ENCODE peak calls at places on chromosomes 4 and X, in four cellular contexts. U is NCI-H1092, B is GM04503, V is fibroblast of lung. G is an unnamed sample.

GRCh38 chr4:170853422-170854021 is 763.8 kb upstream of the AADAT start:
- DNase-seq in U (no peak), B (no peak), V (peak; percentile 3), G (peak; percentile 14)

GRCh38 chrX:14344172-14344940 is 185.0 kb upstream of the GLRA2 start:
- DNase-seq in U (no peak), B (no peak), V (no peak), G (no peak)

GRCh38 chr4:74794341-74794801 is at the start of gene BTC:
- DNase-seq in U (no peak), B (no peak), V (peak; percentile 6), G (peak; percentile 33)

GRCh38 chr4:8544741-8545438 is 35.3 kb upstream of the GPR78 start:
- DNase-seq in U (no peak), B (no peak), V (no peak), G (no peak)

GRCh38 chr4:26570596-26570995 is 13.3 kb upstream of the TBC1D19 start:
- DNase-seq in U (no peak), B (no peak), V (peak; percentile 34), G (no peak)

GRCh38 chrX:96424007-96424406 is 260.6 kb upstream of the DIAPH2 start:
- DNase-seq in U (no peak), B (no peak), V (no peak), G (no peak)

GRCh38 chr4:153166971-153167501 is 37.2 kb upstream of the TRIM2 start:
- DNase-seq in U (no peak), B (no peak), V (peak; percentile 73), G (no peak)

GRCh38 chrX:74180716-74181115 is 123.3 kb upstream of the ZCCHC13 start:
- DNase-seq in U (no peak), B (no peak), V (no peak), G (no peak)

GRCh38 chr4:22356996-22357596 is 158.8 kb downstream of the ADGRA3 start:
- DNase-seq in U (peak; percentile 35), B (no peak), V (peak; percentile 29), G (peak; percentile 58)

GRCh38 chr4:53706422-53707032 is 115.2 kb upstream of the LNX1 start:
- DNase-seq in U (peak; percentile 15), B (no peak), V (peak; percentile 54), G (peak; percentile 83)

GRCh38 chrX:3461824-3462508 is 115.5 kb upstream of the MXRA5 start:
- DNase-seq in U (no peak), B (no peak), V (no peak), G (no peak)

GRCh38 chrX:119693996-119694451 is 1.1 kb upstream of the SEPTIN6 start:
- DNase-seq in U (no peak), B (no peak), V (no peak), G (no peak)

GRCh38 chrX:41127476-41128192 is 42.4 kb downstream of the USP9X start:
- DNase-seq in U (no peak), B (no peak), V (no peak), G (no peak)

GRCh38 chr4:122703868-122704267 is 28.6 kb upstream of the BBS12 start:
- DNase-seq in U (no peak), B (no peak), V (peak; percentile 20), G (no peak)

GRCh38 chr4:173834151-173834550 is 304.1 kb upstream of the HAND2 start:
- DNase-seq in U (no peak), B (no peak), V (no peak), G (no peak)

GRCh38 chrX:37679888-37680287 is 5.7 kb upstream of the XK start:
- DNase-seq in U (no peak), B (no peak), V (no peak), G (no peak)

GRCh38 chr4:163392328-163392727 is 48.6 kb downstream of the NPY5R start:
- DNase-seq in U (no peak), B (no peak), V (no peak), G (no peak)

GRCh38 chrX:150575415-150575814 is 7.0 kb downstream of the MTM1 start:
- DNase-seq in U (no peak), B (no peak), V (peak; percentile 45), G (no peak)

G was measured in NCI-H146.